ENCODE peak calls at places on chromosome 4, in nine cellular contexts. M is mesenchymal stem cell, Y is ascending aorta, I is breast epithelium, J is body of pancreas, K is SJSA1, T is fibroblast of lung, D is right cardiac atrium, S is upper lobe of right lung. R is an unnamed sample.

GRCh38 chr4:85243857-85244256 is 231.1 kb upstream of the ARHGAP24 start:
- DNase-seq in M (peak; percentile 1), Y (no peak), I (no peak), J (no peak), K (no peak), T (no peak), D (no peak), S (no peak), R (no peak)

GRCh38 chr4:26905172-26905571 is 44.5 kb downstream of the STIM2 start:
- DNase-seq in M (no peak), Y (no peak), I (no peak), J (no peak), K (no peak), T (no peak), D (no peak), S (no peak), R (no peak)

GRCh38 chr4:153418581-153418980 is 47.6 kb upstream of the TMEM131L start:
- DNase-seq in M (no peak), Y (no peak), I (no peak), J (no peak), K (no peak), T (peak; percentile 13), D (no peak), S (no peak), R (no peak)

GRCh38 chr4:62644372-62644771 is 1444.2 kb downstream of the ADGRL3 start:
- DNase-seq in M (peak; percentile 29), Y (no peak), I (no peak), J (no peak), K (no peak), T (peak; percentile 48), D (peak; percentile 11), S (no peak), R (no peak)

GRCh38 chr4:72312032-72312650 is 256.9 kb downstream of the ADAMTS3 start:
- DNase-seq in M (peak; percentile 80), Y (peak; percentile 90), I (no peak), J (peak; percentile 40), K (no peak), T (peak; percentile 90), D (peak; percentile 93), S (no peak), R (no peak)

GRCh38 chr4:40209401-40209800 is 12.6 kb downstream of the RHOH start:
- DNase-seq in M (no peak), Y (no peak), I (no peak), J (no peak), K (no peak), T (no peak), D (no peak), S (no peak), R (no peak)

GRCh38 chr4:138826754-138827153 is 188.8 kb upstream of the NOCT start:
- DNase-seq in M (no peak), Y (no peak), I (no peak), J (no peak), K (no peak), T (no peak), D (no peak), S (no peak), R (no peak)

GRCh38 chr4:40579983-40580382 is 49.7 kb downstream of the RBM47 start:
- DNase-seq in M (peak; percentile 64), Y (no peak), I (no peak), J (no peak), K (no peak), T (peak; percentile 21), D (no peak), S (no peak), R (no peak)

GRCh38 chr4:74608151-74608949 is 163.4 kb downstream of the AREG start:
- DNase-seq in M (peak; percentile 33), Y (no peak), I (no peak), J (no peak), K (no peak), T (no peak), D (no peak), S (no peak), R (no peak)

GRCh38 chr4:180751009-180751408 is 1492.2 kb upstream of the TENM3 start:
- DNase-seq in M (peak; percentile 24), Y (no peak), I (no peak), J (no peak), K (no peak), T (peak; percentile 83), D (no peak), S (no peak), R (no peak)

GRCh38 chr4:140595065-140595464 is 26.3 kb upstream of the UCP1 start:
- DNase-seq in M (peak; percentile 12), Y (no peak), I (no peak), J (peak; percentile 54), K (no peak), T (peak; percentile 8), D (no peak), S (no peak), R (no peak)

GRCh38 chr4:128358231-128358902 is 70.8 kb upstream of the PGRMC2 start:
- DNase-seq in M (peak; percentile 75), Y (no peak), I (no peak), J (no peak), K (peak; percentile 79), T (peak; percentile 80), D (no peak), S (no peak), R (no peak)

GRCh38 chr4:8615366-8615765 is 22.8 kb downstream of the CPZ start:
- DNase-seq in M (no peak), Y (no peak), I (no peak), J (no peak), K (no peak), T (no peak), D (peak; percentile 7), S (no peak), R (no peak)

GRCh38 chr4:8613421-8614364 is 21.1 kb downstream of the CPZ start:
- DNase-seq in M (no peak), Y (no peak), I (no peak), J (no peak), K (no peak), T (no peak), D (peak; percentile 30), S (no peak), R (no peak)

GRCh38 chr4:8614365-8615193 is 22.0 kb downstream of the CPZ start:
- DNase-seq in M (no peak), Y (no peak), I (no peak), J (no peak), K (no peak), T (no peak), D (peak; percentile 17), S (no peak), R (no peak)

GRCh38 chr4:8610858-8611610 is 18.5 kb downstream of the CPZ start:
- DNase-seq in M (no peak), Y (no peak), I (no peak), J (no peak), K (no peak), T (no peak), D (peak; percentile 53), S (no peak), R (no peak)

DNA sequence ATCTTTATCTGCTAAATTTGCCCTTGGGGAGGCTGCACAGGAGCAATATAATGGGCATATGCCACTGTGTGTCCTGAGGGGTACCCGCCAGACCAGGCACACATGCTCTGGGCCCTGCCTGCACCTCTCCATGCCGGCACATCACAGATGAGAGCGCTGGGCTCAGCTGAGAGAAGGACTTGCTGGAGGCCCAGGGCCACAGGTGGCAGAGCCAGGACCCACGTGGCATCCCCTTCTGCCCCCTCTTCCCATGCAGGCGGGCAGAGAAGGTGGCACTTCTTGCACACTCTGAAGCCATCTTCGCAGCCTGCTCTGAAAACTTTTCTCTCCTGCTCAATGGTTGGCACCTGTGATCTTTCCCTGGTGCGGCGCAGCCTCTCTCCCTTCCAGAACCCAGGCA is 20.1 kb downstream of the CPZ start:
- DNase-seq in M (no peak), Y (no peak), I (no peak), J (no peak), K (no peak), T (no peak), D (peak; percentile 28), S (no peak), R (no peak)
- H3K27ac ChIP-seq in M (no peak overlapping the region), Y (no peak overlapping the region), I (no peak overlapping the region), J (no peak overlapping the region), K (no peak overlapping the region), T (no peak overlapping the region), D (no peak overlapping the region), S (no peak overlapping the region), R (no peak overlapping the region)

DNA sequence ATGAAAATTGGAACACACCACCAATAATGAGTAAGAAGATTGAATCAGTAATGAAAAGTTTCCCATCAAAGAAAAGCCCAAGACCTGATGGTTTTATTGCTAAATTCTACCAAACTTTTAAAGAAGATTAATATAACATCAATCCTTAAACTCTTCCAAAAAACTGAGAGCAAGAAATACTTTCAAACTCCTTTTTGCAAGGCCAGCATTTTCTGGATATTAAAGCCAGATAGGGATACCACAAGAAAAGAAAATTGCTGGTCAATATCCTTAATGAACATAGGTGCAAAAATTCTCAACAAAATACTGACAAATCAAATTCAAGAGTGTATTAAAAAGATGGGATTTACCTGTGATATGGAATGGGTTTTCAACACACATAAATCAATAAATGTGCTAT is 484.6 kb downstream of the ANKRD50 start:
- DNase-seq in M (no peak), Y (no peak), I (no peak), J (no peak), K (no peak), T (no peak), D (no peak), S (no peak), R (no peak)
- H3K9me3 ChIP-seq in M (peaks cover 13% of the 10 kb centered on the region), Y (no peaks in the 10 kb centered on the region), I (no peaks in the 10 kb centered on the region), J (no peaks in the 10 kb centered on the region), K (no peaks in the 10 kb centered on the region), T (no peaks in the 10 kb centered on the region), D (no peaks in the 10 kb centered on the region), S (no peaks in the 10 kb centered on the region), R (no peaks in the 10 kb centered on the region)

GRCh38 chr4:110628321-110629213 is 5.7 kb upstream of the PITX2 start:
- DNase-seq in M (peak; percentile 47), Y (no peak), I (no peak), J (no peak), K (no peak), T (no peak), D (no peak), S (no peak), R (no peak)
- H3K27me3 ChIP-seq in M (peaks cover 62% of the 10 kb centered on the region), Y (peaks cover 16% of the 10 kb centered on the region), I (peaks cover 11% of the 10 kb centered on the region), J (no peaks in the 10 kb centered on the region), K (no peaks in the 10 kb centered on the region), T (peaks cover 80% of the 10 kb centered on the region), D (peaks cover 8% of the 10 kb centered on the region), S (peaks cover 100% of the 10 kb centered on the region), R (peaks cover 65% of the 10 kb centered on the region)

GRCh38 chr4:169440446-169440845 is 169.7 kb upstream of the SH3RF1 start:
- DNase-seq in M (no peak), Y (no peak), I (no peak), J (peak; percentile 15), K (no peak), T (no peak), D (peak; percentile 53), S (no peak), R (no peak)

GRCh38 chr4:169439244-169439643 is 168.5 kb upstream of the SH3RF1 start:
- DNase-seq in M (no peak), Y (no peak), I (no peak), J (no peak), K (no peak), T (peak; percentile 60), D (no peak), S (no peak), R (no peak)

GRCh38 chr4:169436734-169437133 is 166.0 kb upstream of the SH3RF1 start:
- DNase-seq in M (no peak), Y (no peak), I (no peak), J (no peak), K (no peak), T (no peak), D (no peak), S (no peak), R (no peak)

GRCh38 chr4:169438057-169438480 is 167.3 kb upstream of the SH3RF1 start:
- DNase-seq in M (no peak), Y (no peak), I (no peak), J (no peak), K (no peak), T (no peak), D (no peak), S (no peak), R (no peak)

GRCh38 chr4:169437299-169438047 is 166.7 kb upstream of the SH3RF1 start:
- DNase-seq in M (no peak), Y (no peak), I (no peak), J (no peak), K (no peak), T (no peak), D (no peak), S (no peak), R (no peak)
- H3K27ac ChIP-seq in M (no peak overlapping the region), Y (no peak overlapping the region), I (no peak overlapping the region), J (no peak overlapping the region), K (no peak overlapping the region), T (no peak overlapping the region), D (no peak overlapping the region), S (no peak overlapping the region), R (no peak overlapping the region)